ENCODE peak calls at places on chromosomes 5 and 9, in six cellular contexts. One of them, this sample, is unnamed.
A peak's percentile ranks its signal among the peaks of the same experiment; 100 is the strongest.

GRCh38 chr9:116786737-116787136 is 99.6 kb downstream of the TRIM32 start:
- DNase-seq in effector memory CD8-positive, alpha-beta T cell: no peak
- DNase-seq in C1 segment of cervical spinal cord: no peak
- DNase-seq in RWPE1: no peak
- DNase-seq in NCI-H2107: no peak
- DNase-seq in omental fat pad: no peak
- DNase-seq in this sample: no peak

GRCh38 chr5:10914741-10915480 is 153.9 kb upstream of the DAP start:
- DNase-seq in effector memory CD8-positive, alpha-beta T cell: no peak
- DNase-seq in C1 segment of cervical spinal cord: no peak
- DNase-seq in RWPE1: no peak
- DNase-seq in NCI-H2107: no peak
- DNase-seq in omental fat pad: no peak
- DNase-seq in this sample: no peak

GRCh38 chr9:12739014-12739413 is 35.8 kb upstream of the LURAP1L start:
- DNase-seq in effector memory CD8-positive, alpha-beta T cell: no peak
- DNase-seq in C1 segment of cervical spinal cord: no peak
- DNase-seq in RWPE1: no peak
- DNase-seq in NCI-H2107: no peak
- DNase-seq in omental fat pad: no peak
- DNase-seq in this sample: no peak

GRCh38 chr9:112065781-112066606 is 109.1 kb downstream of the SUSD1 start:
- DNase-seq in effector memory CD8-positive, alpha-beta T cell: no peak
- DNase-seq in C1 segment of cervical spinal cord: no peak
- DNase-seq in RWPE1: peak; percentile 57
- DNase-seq in NCI-H2107: no peak
- DNase-seq in omental fat pad: no peak
- DNase-seq in this sample: no peak

GRCh38 chr9:5953743-5954707 is 61.4 kb downstream of the RANBP6 start:
- DNase-seq in effector memory CD8-positive, alpha-beta T cell: no peak
- DNase-seq in C1 segment of cervical spinal cord: no peak
- DNase-seq in RWPE1: no peak
- DNase-seq in NCI-H2107: no peak
- DNase-seq in omental fat pad: no peak
- DNase-seq in this sample: no peak

GRCh38 chr9:2833096-2833495 is 10.8 kb downstream of the PUM3 start:
- DNase-seq in effector memory CD8-positive, alpha-beta T cell: no peak
- DNase-seq in C1 segment of cervical spinal cord: no peak
- DNase-seq in RWPE1: no peak
- DNase-seq in NCI-H2107: no peak
- DNase-seq in omental fat pad: no peak
- DNase-seq in this sample: no peak

GRCh38 chr9:120935383-120935857 is 8.8 kb upstream of the TRAF1 start:
- DNase-seq in effector memory CD8-positive, alpha-beta T cell: no peak
- DNase-seq in C1 segment of cervical spinal cord: peak; percentile 86
- DNase-seq in RWPE1: peak; percentile 99
- DNase-seq in NCI-H2107: peak; percentile 83
- DNase-seq in omental fat pad: peak; percentile 96
- DNase-seq in this sample: no peak

GRCh38 chr5:170746081-170746951 is 37.2 kb upstream of the GABRP start:
- DNase-seq in effector memory CD8-positive, alpha-beta T cell: no peak
- DNase-seq in C1 segment of cervical spinal cord: no peak
- DNase-seq in RWPE1: no peak
- DNase-seq in NCI-H2107: no peak
- DNase-seq in omental fat pad: no peak
- DNase-seq in this sample: no peak

GRCh38 chr9:129686736-129687135 is 21.3 kb downstream of the PRRX2 start:
- DNase-seq in effector memory CD8-positive, alpha-beta T cell: no peak
- DNase-seq in C1 segment of cervical spinal cord: no peak
- DNase-seq in RWPE1: no peak
- DNase-seq in NCI-H2107: no peak
- DNase-seq in omental fat pad: no peak
- DNase-seq in this sample: no peak

GRCh38 chr5:181114844-181115778 is 15.9 kb downstream of the OR2V1 start:
- DNase-seq in effector memory CD8-positive, alpha-beta T cell: no peak
- DNase-seq in C1 segment of cervical spinal cord: no peak
- DNase-seq in RWPE1: peak; percentile 64
- DNase-seq in NCI-H2107: no peak
- DNase-seq in omental fat pad: no peak
- DNase-seq in this sample: no peak

GRCh38 chr5:177131352-177131710 is 2.2 kb upstream of the NSD1 start:
- DNase-seq in effector memory CD8-positive, alpha-beta T cell: no peak
- DNase-seq in C1 segment of cervical spinal cord: no peak
- DNase-seq in RWPE1: no peak
- DNase-seq in NCI-H2107: no peak
- DNase-seq in omental fat pad: no peak
- DNase-seq in this sample: no peak

GRCh38 chr9:97382099-97382718 is 29.7 kb upstream of the TDRD7 start:
- DNase-seq in effector memory CD8-positive, alpha-beta T cell: no peak
- DNase-seq in C1 segment of cervical spinal cord: no peak
- DNase-seq in RWPE1: no peak
- DNase-seq in NCI-H2107: no peak
- DNase-seq in omental fat pad: no peak
- DNase-seq in this sample: no peak

GRCh38 chr9:105251733-105252404 is 7.4 kb downstream of the SLC44A1 start:
- DNase-seq in effector memory CD8-positive, alpha-beta T cell: no peak
- DNase-seq in C1 segment of cervical spinal cord: no peak
- DNase-seq in RWPE1: no peak
- DNase-seq in NCI-H2107: no peak
- DNase-seq in omental fat pad: no peak
- DNase-seq in this sample: no peak

GRCh38 chr5:131545856-131546255 is 89.2 kb downstream of the RAPGEF6 start:
- DNase-seq in effector memory CD8-positive, alpha-beta T cell: no peak
- DNase-seq in C1 segment of cervical spinal cord: no peak
- DNase-seq in RWPE1: peak; percentile 28
- DNase-seq in NCI-H2107: no peak
- DNase-seq in omental fat pad: no peak
- DNase-seq in this sample: no peak

GRCh38 chr5:178081571-178082244 is 31.6 kb upstream of the N4BP3 start:
- DNase-seq in effector memory CD8-positive, alpha-beta T cell: no peak
- DNase-seq in C1 segment of cervical spinal cord: no peak
- DNase-seq in RWPE1: no peak
- DNase-seq in NCI-H2107: no peak
- DNase-seq in omental fat pad: no peak
- DNase-seq in this sample: no peak

GRCh38 chr5:126182901-126183695 is 240.1 kb upstream of the GRAMD2B start:
- DNase-seq in effector memory CD8-positive, alpha-beta T cell: no peak
- DNase-seq in C1 segment of cervical spinal cord: peak; percentile 35
- DNase-seq in RWPE1: no peak
- DNase-seq in NCI-H2107: no peak
- DNase-seq in omental fat pad: no peak
- DNase-seq in this sample: no peak

GRCh38 chr5:59798862-59799667 is 94.5 kb downstream of the PDE4D start:
- DNase-seq in effector memory CD8-positive, alpha-beta T cell: no peak
- DNase-seq in C1 segment of cervical spinal cord: no peak
- DNase-seq in RWPE1: peak; percentile 48
- DNase-seq in NCI-H2107: no peak
- DNase-seq in omental fat pad: no peak
- DNase-seq in this sample: no peak

GRCh38 chr5:99589424-99589823 is 660.6 kb upstream of the CHD1 start:
- DNase-seq in effector memory CD8-positive, alpha-beta T cell: no peak
- DNase-seq in C1 segment of cervical spinal cord: no peak
- DNase-seq in RWPE1: no peak
- DNase-seq in NCI-H2107: no peak
- DNase-seq in omental fat pad: no peak
- DNase-seq in this sample: no peak

GRCh38 chr5:60583598-60583997 is 116.4 kb downstream of the DEPDC1B start:
- DNase-seq in effector memory CD8-positive, alpha-beta T cell: no peak
- DNase-seq in C1 segment of cervical spinal cord: no peak
- DNase-seq in RWPE1: no peak
- DNase-seq in NCI-H2107: no peak
- DNase-seq in omental fat pad: no peak
- DNase-seq in this sample: no peak

GRCh38 chr5:154097031-154097430 is 58.3 kb downstream of the MFAP3 start:
- DNase-seq in effector memory CD8-positive, alpha-beta T cell: no peak
- DNase-seq in C1 segment of cervical spinal cord: no peak
- DNase-seq in RWPE1: no peak
- DNase-seq in NCI-H2107: no peak
- DNase-seq in omental fat pad: no peak
- DNase-seq in this sample: no peak

GRCh38 chr9:133532937-133533668 is 1.4 kb upstream of the ADAMTSL2 start:
- DNase-seq in effector memory CD8-positive, alpha-beta T cell: peak; percentile 16
- DNase-seq in C1 segment of cervical spinal cord: no peak
- DNase-seq in RWPE1: peak; percentile 45
- DNase-seq in NCI-H2107: peak; percentile 56
- DNase-seq in omental fat pad: peak; percentile 45
- DNase-seq in this sample: peak; percentile 60

GRCh38 chr5:9251379-9251980 is 294.4 kb downstream of the SEMA5A start:
- DNase-seq in effector memory CD8-positive, alpha-beta T cell: no peak
- DNase-seq in C1 segment of cervical spinal cord: no peak
- DNase-seq in RWPE1: no peak
- DNase-seq in NCI-H2107: no peak
- DNase-seq in omental fat pad: no peak
- DNase-seq in this sample: no peak

GRCh38 chr5:114101153-114101552 is 260.7 kb upstream of the KCNN2 start:
- DNase-seq in effector memory CD8-positive, alpha-beta T cell: no peak
- DNase-seq in C1 segment of cervical spinal cord: no peak
- DNase-seq in RWPE1: peak; percentile 38
- DNase-seq in NCI-H2107: no peak
- DNase-seq in omental fat pad: no peak
- DNase-seq in this sample: no peak

GRCh38 chr9:16950051-16950450 is 79.6 kb upstream of the BNC2 start:
- DNase-seq in effector memory CD8-positive, alpha-beta T cell: no peak
- DNase-seq in C1 segment of cervical spinal cord: no peak
- DNase-seq in RWPE1: no peak
- DNase-seq in NCI-H2107: no peak
- DNase-seq in omental fat pad: no peak
- DNase-seq in this sample: no peak

GRCh38 chr5:158234323-158235158 is 375.6 kb upstream of the CLINT1 start:
- DNase-seq in effector memory CD8-positive, alpha-beta T cell: no peak
- DNase-seq in C1 segment of cervical spinal cord: no peak
- DNase-seq in RWPE1: no peak
- DNase-seq in NCI-H2107: peak; percentile 46
- DNase-seq in omental fat pad: no peak
- DNase-seq in this sample: peak; percentile 10

GRCh38 chr5:96427823-96428222 is 5.2 kb downstream of the PCSK1 start:
- DNase-seq in effector memory CD8-positive, alpha-beta T cell: no peak
- DNase-seq in C1 segment of cervical spinal cord: no peak
- DNase-seq in RWPE1: peak; percentile 40
- DNase-seq in NCI-H2107: no peak
- DNase-seq in omental fat pad: no peak
- DNase-seq in this sample: no peak

GRCh38 chr5:114419941-114420340 is 58.1 kb downstream of the KCNN2 start:
- DNase-seq in effector memory CD8-positive, alpha-beta T cell: no peak
- DNase-seq in C1 segment of cervical spinal cord: no peak
- DNase-seq in RWPE1: no peak
- DNase-seq in NCI-H2107: no peak
- DNase-seq in omental fat pad: no peak
- DNase-seq in this sample: no peak

GRCh38 chr5:13477118-13477737 is 467.3 kb downstream of the DNAH5 start:
- DNase-seq in effector memory CD8-positive, alpha-beta T cell: no peak
- DNase-seq in C1 segment of cervical spinal cord: no peak
- DNase-seq in RWPE1: peak; percentile 51
- DNase-seq in NCI-H2107: no peak
- DNase-seq in omental fat pad: no peak
- DNase-seq in this sample: no peak

GRCh38 chr9:76680716-76681431 is 83.4 kb upstream of the PCA3 start:
- DNase-seq in effector memory CD8-positive, alpha-beta T cell: no peak
- DNase-seq in C1 segment of cervical spinal cord: no peak
- DNase-seq in RWPE1: no peak
- DNase-seq in NCI-H2107: no peak
- DNase-seq in omental fat pad: no peak
- DNase-seq in this sample: no peak

GRCh38 chr5:55601209-55601618 is 66.5 kb upstream of the PLPP1 start:
- DNase-seq in effector memory CD8-positive, alpha-beta T cell: no peak
- DNase-seq in C1 segment of cervical spinal cord: peak; percentile 71
- DNase-seq in RWPE1: peak; percentile 44
- DNase-seq in NCI-H2107: no peak
- DNase-seq in omental fat pad: no peak
- DNase-seq in this sample: no peak

GRCh38 chr5:113250341-113250953 is 184.3 kb downstream of the TSSK1B start:
- DNase-seq in effector memory CD8-positive, alpha-beta T cell: no peak
- DNase-seq in C1 segment of cervical spinal cord: no peak
- DNase-seq in RWPE1: no peak
- DNase-seq in NCI-H2107: no peak
- DNase-seq in omental fat pad: no peak
- DNase-seq in this sample: no peak

GRCh38 chr9:77063645-77064285 is 44.3 kb downstream of the FOXB2 start:
- DNase-seq in effector memory CD8-positive, alpha-beta T cell: no peak
- DNase-seq in C1 segment of cervical spinal cord: no peak
- DNase-seq in RWPE1: peak; percentile 33
- DNase-seq in NCI-H2107: no peak
- DNase-seq in omental fat pad: no peak
- DNase-seq in this sample: no peak

GRCh38 chr9:136050706-136051567 is 44.2 kb downstream of the NACC2 start:
- DNase-seq in effector memory CD8-positive, alpha-beta T cell: no peak
- DNase-seq in C1 segment of cervical spinal cord: peak; percentile 62
- DNase-seq in RWPE1: peak; percentile 67
- DNase-seq in NCI-H2107: no peak
- DNase-seq in omental fat pad: no peak
- DNase-seq in this sample: no peak

GRCh38 chr5:53167836-53168235 is 58.3 kb upstream of the MOCS2 start:
- DNase-seq in effector memory CD8-positive, alpha-beta T cell: no peak
- DNase-seq in C1 segment of cervical spinal cord: no peak
- DNase-seq in RWPE1: no peak
- DNase-seq in NCI-H2107: no peak
- DNase-seq in omental fat pad: no peak
- DNase-seq in this sample: no peak

GRCh38 chr5:149387081-149387611 is 8.1 kb upstream of the IL17B start:
- DNase-seq in effector memory CD8-positive, alpha-beta T cell: no peak
- DNase-seq in C1 segment of cervical spinal cord: no peak
- DNase-seq in RWPE1: no peak
- DNase-seq in NCI-H2107: no peak
- DNase-seq in omental fat pad: no peak
- DNase-seq in this sample: no peak

GRCh38 chr9:16718952-16719351 is 151.5 kb downstream of the BNC2 start:
- DNase-seq in effector memory CD8-positive, alpha-beta T cell: no peak
- DNase-seq in C1 segment of cervical spinal cord: no peak
- DNase-seq in RWPE1: no peak
- DNase-seq in NCI-H2107: no peak
- DNase-seq in omental fat pad: no peak
- DNase-seq in this sample: no peak

GRCh38 chr9:127927457-127928231 is 2.9 kb downstream of the PIP5KL1 start:
- DNase-seq in effector memory CD8-positive, alpha-beta T cell: peak; percentile 41
- DNase-seq in C1 segment of cervical spinal cord: no peak
- DNase-seq in RWPE1: peak; percentile 98
- DNase-seq in NCI-H2107: no peak
- DNase-seq in omental fat pad: no peak
- DNase-seq in this sample: no peak

GRCh38 chr9:124694394-124695279 is 76.5 kb downstream of the NR6A1 start:
- DNase-seq in effector memory CD8-positive, alpha-beta T cell: no peak
- DNase-seq in C1 segment of cervical spinal cord: no peak
- DNase-seq in RWPE1: no peak
- DNase-seq in NCI-H2107: no peak
- DNase-seq in omental fat pad: no peak
- DNase-seq in this sample: no peak

This sample was measured in NCI-H187.